ENCODE peak calls at places on chromosomes 5 and 9, in seven cellular contexts. X is activated naive CD4-positive, alpha-beta T cell treated with Interleukin-2 at 50 U/mL for 16 hours; I is stimulated activated CD4-positive, alpha-beta T cell treated with anti-CD3 and anti-CD28 coated beads, Interleukin-15, amount 100 ng/mL, for 1 hour; S is central memory CD4-positive, alpha-beta T cell; W is kidney; Q is left ventricle myocardium inferior; P is stimulated activated effector memory CD8-positive, alpha-beta T cell treated with anti-CD3 and anti-CD28 coated beads, Interleukin-12 subunit alpha, Interleukin-12 subunit beta, amount 100 ng/mL, for 72 hours. E is an unnamed sample.

GRCh38 chr9:129857207-129857606 is 21.9 kb downstream of the USP20 start:
- DNase-seq in X (no peak), I (no peak), S (no peak), W (peak), Q (no peak), P (no peak), E (no peak)

GRCh38 chr9:124108216-124108615 is 96.6 kb downstream of the LHX2 start:
- DNase-seq in X (no peak), I (no peak), S (no peak), W (no peak), Q (no peak), P (no peak), E (no peak)

GRCh38 chr5:100856462-100856861 is 46.6 kb downstream of the ST8SIA4 start:
- DNase-seq in X (no peak), I (no peak), S (no peak), W (no peak), Q (no peak), P (no peak), E (no peak)

GRCh38 chr9:131714161-131714646 is 25.7 kb downstream of the RAPGEF1 start:
- DNase-seq in X (no peak), I (no peak), S (no peak), W (no peak), Q (peak), P (no peak), E (peak)

GRCh38 chr5:180034564-180034963 is 37.0 kb downstream of the RNF130 start:
- DNase-seq in X (no peak), I (no peak), S (no peak), W (no peak), Q (no peak), P (no peak), E (no peak)

GRCh38 chr9:5870691-5871090 is 20.0 kb upstream of the MLANA start:
- DNase-seq in X (no peak), I (no peak), S (no peak), W (peak), Q (peak), P (no peak), E (no peak)

GRCh38 chr5:79568632-79569190 is 43.5 kb upstream of the TENT2 start:
- DNase-seq in X (no peak), I (no peak), S (no peak), W (no peak), Q (no peak), P (no peak), E (no peak)

GRCh38 chr5:15013654-15014463 is 142.3 kb upstream of the ANKH start:
- DNase-seq in X (no peak), I (no peak), S (peak), W (no peak), Q (no peak), P (no peak), E (peak)

GRCh38 chr9:137647096-137647709 is 28.4 kb downstream of the EHMT1 start:
- DNase-seq in X (no peak), I (no peak), S (no peak), W (no peak), Q (peak), P (no peak), E (no peak)